ENCODE peak calls at places on chromosomes 4 and X, in eight cellular contexts. O is activated CD4-positive, CD25-positive, alpha-beta regulatory T cell; E is T-helper 22 cell; G is transverse colon; H is astrocyte; V is T-helper 17 cell; A is NCI-H1417; Z is effector memory CD8-positive, alpha-beta T cell. P is an unnamed sample.

GRCh38 chr4:7193040-7193958 is 961 bp downstream of the SORCS2 start:
- DNase-seq in O (no peak), E (no peak), G (no peak), H (no peak), V (no peak), A (peak; percentile 62), Z (no peak), P (no peak)

GRCh38 chr4:118765399-118765798 is 70.5 kb downstream of the SEC24D start:
- DNase-seq in O (no peak), E (no peak), G (no peak), H (peak; percentile 98), V (no peak), A (no peak), Z (no peak), P (peak; percentile 38)

GRCh38 chr4:101527186-101527585 is 179.9 kb upstream of the PPP3CA start:
- DNase-seq in O (peak; percentile 0), E (peak; percentile 14), G (no peak), H (peak; percentile 15), V (no peak), A (no peak), Z (peak; percentile 56), P (peak; percentile 46)

GRCh38 chrX:80667967-80668366 is 141.7 kb downstream of the BRWD3 start:
- DNase-seq in O (peak; percentile 0), E (no peak), G (no peak), H (no peak), V (no peak), A (no peak), Z (no peak), P (no peak)

GRCh38 chr4:186693159-186693815 is 30.4 kb downstream of the FAT1 start:
- DNase-seq in O (no peak), E (no peak), G (peak; percentile 69), H (peak; percentile 96), V (no peak), A (no peak), Z (no peak), P (peak; percentile 55)

GRCh38 chr4:22315643-22316042 is 200.2 kb downstream of the ADGRA3 start:
- DNase-seq in O (no peak), E (no peak), G (no peak), H (peak; percentile 8), V (no peak), A (peak; percentile 36), Z (no peak), P (no peak)

GRCh38 chrX:148265829-148266228 is 234.6 kb upstream of the AFF2 start:
- DNase-seq in O (no peak), E (no peak), G (no peak), H (no peak), V (no peak), A (no peak), Z (no peak), P (no peak)

GRCh38 chr4:139797287-139797686 is 131.7 kb downstream of the MGST2 start:
- DNase-seq in O (no peak), E (no peak), G (no peak), H (no peak), V (no peak), A (no peak), Z (no peak), P (no peak)

GRCh38 chr4:52939739-52940138 is 77.6 kb downstream of the RASL11B start:
- DNase-seq in O (no peak), E (no peak), G (no peak), H (no peak), V (no peak), A (no peak), Z (no peak), P (no peak)

GRCh38 chr4:65546882-65547281 is 123.4 kb downstream of the EPHA5 start:
- DNase-seq in O (no peak), E (no peak), G (no peak), H (no peak), V (no peak), A (peak; percentile 7), Z (no peak), P (no peak)

GRCh38 chrX:72045141-72045540 is 86.6 kb downstream of the RTL5 start:
- DNase-seq in O (no peak), E (no peak), G (no peak), H (peak; percentile 25), V (no peak), A (no peak), Z (no peak), P (no peak)

GRCh38 chr4:71460368-71460767 is 121.5 kb downstream of the SLC4A4 start:
- DNase-seq in O (no peak), E (no peak), G (peak; percentile 37), H (no peak), V (no peak), A (peak; percentile 38), Z (no peak), P (no peak)

GRCh38 chr4:183485411-183486160 is 19.3 kb upstream of the ING2 start:
- DNase-seq in O (no peak), E (no peak), G (no peak), H (no peak), V (no peak), A (no peak), Z (no peak), P (no peak)

GRCh38 chrX:136159615-136160025 is 12.3 kb downstream of the FHL1 start:
- DNase-seq in O (no peak), E (no peak), G (no peak), H (no peak), V (no peak), A (no peak), Z (no peak), P (peak; percentile 15)

GRCh38 chrX:8879750-8880149 is 78.6 kb upstream of the FAM9A start:
- DNase-seq in O (no peak), E (no peak), G (peak; percentile 11), H (no peak), V (no peak), A (no peak), Z (peak; percentile 0), P (peak; percentile 5)

GRCh38 chr4:121096629-121097028 is 24.3 kb upstream of the NDNF start:
- DNase-seq in O (no peak), E (no peak), G (no peak), H (peak; percentile 31), V (no peak), A (peak; percentile 54), Z (no peak), P (peak; percentile 10)

GRCh38 chr4:88713782-88714181 is 16.2 kb upstream of the NAP1L5 start:
- DNase-seq in O (no peak), E (no peak), G (no peak), H (no peak), V (no peak), A (no peak), Z (no peak), P (no peak)

GRCh38 chrX:138711399-138712347 is at the start of gene FGF13:
- DNase-seq in O (no peak), E (no peak), G (peak; percentile 7), H (no peak), V (no peak), A (peak; percentile 24), Z (no peak), P (peak; percentile 0)

GRCh38 chr4:3432381-3432790 is 9.4 kb upstream of the HGFAC start:
- DNase-seq in O (no peak), E (no peak), G (no peak), H (no peak), V (no peak), A (no peak), Z (no peak), P (no peak)

GRCh38 chrX:71671043-71671829 is 3.9 kb downstream of the LOC101059915 start:
- DNase-seq in O (peak; percentile 16), E (no peak), G (no peak), H (no peak), V (no peak), A (no peak), Z (no peak), P (no peak)

GRCh38 chrX:154458954-154459829 is 1.1 kb downstream of the PLXNA3 start:
- DNase-seq in O (no peak), E (no peak), G (peak; percentile 53), H (no peak), V (no peak), A (peak; percentile 52), Z (no peak), P (peak; percentile 60)

GRCh38 chr4:56681158-56681848 is at the start of gene HOPX:
- DNase-seq in O (peak; percentile 20), E (no peak), G (peak; percentile 21), H (peak; percentile 46), V (no peak), A (peak; percentile 68), Z (no peak), P (peak; percentile 84)

GRCh38 chr4:165668694-165669093 is 204.3 kb upstream of the TLL1 start:
- DNase-seq in O (no peak), E (no peak), G (no peak), H (peak; percentile 35), V (no peak), A (no peak), Z (no peak), P (no peak)

GRCh38 chrX:19981987-19982386 is 8.9 kb downstream of the BCLAF3 start:
- DNase-seq in O (no peak), E (no peak), G (no peak), H (no peak), V (no peak), A (no peak), Z (no peak), P (no peak)

GRCh38 chr4:139552506-139552905 is 3.5 kb downstream of the SETD7 start:
- DNase-seq in O (no peak), E (no peak), G (no peak), H (peak; percentile 63), V (no peak), A (no peak), Z (no peak), P (no peak)

GRCh38 chrX:79440336-79440735 is 73.2 kb upstream of the ITM2A start:
- DNase-seq in O (no peak), E (no peak), G (no peak), H (no peak), V (no peak), A (no peak), Z (no peak), P (no peak)

GRCh38 chrX:154046262-154046771 is 26.6 kb upstream of the IRAK1 start:
- DNase-seq in O (no peak), E (no peak), G (no peak), H (peak; percentile 86), V (no peak), A (peak; percentile 30), Z (no peak), P (peak; percentile 24)

GRCh38 chr4:71380721-71381120 is 41.9 kb downstream of the SLC4A4 start:
- DNase-seq in O (no peak), E (no peak), G (no peak), H (peak; percentile 52), V (no peak), A (no peak), Z (no peak), P (no peak)

GRCh38 chr4:174764105-174764729 is 64.8 kb downstream of the GLRA3 start:
- DNase-seq in O (no peak), E (no peak), G (no peak), H (peak; percentile 32), V (no peak), A (peak; percentile 76), Z (no peak), P (peak; percentile 30)

GRCh38 chr4:10085828-10086505 is 30.6 kb downstream of the WDR1 start:
- DNase-seq in O (no peak), E (no peak), G (peak; percentile 4), H (no peak), V (no peak), A (no peak), Z (no peak), P (no peak)

GRCh38 chr4:183098723-183099536 is at the start of gene WWC2:
- DNase-seq in O (peak; percentile 11), E (peak; percentile 61), G (peak; percentile 84), H (peak; percentile 89), V (peak; percentile 45), A (peak; percentile 61), Z (peak; percentile 47), P (peak; percentile 72)

GRCh38 chr4:113869743-113870375 is 108.3 kb upstream of the CAMK2D start:
- DNase-seq in O (no peak), E (no peak), G (no peak), H (peak; percentile 75), V (no peak), A (no peak), Z (no peak), P (peak; percentile 5)

GRCh38 chr4:158758142-158758541 is 10.7 kb upstream of the FNIP2 start:
- DNase-seq in O (no peak), E (no peak), G (no peak), H (peak; percentile 91), V (no peak), A (no peak), Z (no peak), P (no peak)

GRCh38 chr4:3805026-3805425 is 38.8 kb downstream of the ADRA2C start:
- DNase-seq in O (no peak), E (no peak), G (no peak), H (no peak), V (no peak), A (no peak), Z (no peak), P (no peak)